ENCODE peak calls at places on chromosomes 11 and 22, in four cellular contexts. F is lung, D is psoas muscle, P is GM23248. E is an unnamed sample.

GRCh38 chr11:70323811-70324210 is 53.3 kb downstream of the PPFIA1 start:
- DNase-seq in F (no peak), D (no peak), P (peak; percentile 56), E (no peak)

GRCh38 chr11:13140028-13140870 is 131.1 kb downstream of the RASSF10 start:
- DNase-seq in D (no peak), F (peak; percentile 81), P (peak; percentile 60), E (peak; percentile 95)

GRCh38 chr11:3367221-3367620 is 11.7 kb downstream of the ZNF195 start:
- DNase-seq in P (peak; percentile 19), F (no peak), D (no peak), E (no peak)

GRCh38 chr22:19786959-19787848 is 26.6 kb downstream of the TBX1 start:
- DNase-seq in D (no peak), F (no peak), P (no peak), E (no peak)

GRCh38 chr11:46369458-46370152 is 11.9 kb upstream of the MDK start:
- DNase-seq in F (peak; percentile 52), P (peak; percentile 80), D (no peak), E (peak; percentile 79)

GRCh38 chr11:68298659-68299516 is 13.5 kb upstream of the LRP5 start:
- DNase-seq in D (no peak), F (no peak), P (no peak), E (peak; percentile 70)

GRCh38 chr11:36222755-36223635 is 66.2 kb downstream of the COMMD9 start:
- DNase-seq in F (peak; percentile 59), D (no peak), P (peak; percentile 21), E (no peak)

GRCh38 chr11:118657238-118657637 is 22.2 kb downstream of the TREH start:
- DNase-seq in D (no peak), F (no peak), P (peak; percentile 25), E (no peak)

GRCh38 chr11:125082611-125083311 is 19.7 kb downstream of the SLC37A2 start:
- DNase-seq in D (no peak), F (no peak), P (peak; percentile 94), E (peak; percentile 50)

GRCh38 chr22:40021401-40022000 is 26.7 kb downstream of the FAM83F start:
- DNase-seq in D (no peak), F (no peak), P (no peak), E (no peak)

GRCh38 chr11:16111690-16112089 is 244.7 kb downstream of the SOX6 start:
- DNase-seq in P (no peak), D (no peak), F (no peak), E (no peak)

GRCh38 chr11:107683807-107684206 is 28.0 kb downstream of the SLN start:
- DNase-seq in D (no peak), F (no peak), P (peak; percentile 32), E (no peak)

GRCh38 chr11:84645988-84646689 is 981.0 kb downstream of the DLG2 start:
- DNase-seq in P (no peak), D (no peak), F (no peak), E (no peak)

GRCh38 chr11:133386262-133386661 is 146.0 kb downstream of the OPCML start:
- DNase-seq in F (no peak), P (no peak), D (no peak), E (no peak)

GRCh38 chr22:39290724-39291161 is 28.7 kb downstream of the RPL3 start:
- DNase-seq in F (no peak), D (peak; percentile 79), P (peak; percentile 20), E (no peak)

GRCh38 chr22:31561238-31561887 is 65.0 kb downstream of the SFI1 start:
- DNase-seq in F (peak; percentile 74), P (peak; percentile 86), D (peak; percentile 54), E (peak; percentile 86)

GRCh38 chr11:32893947-32894827 is 1.6 kb downstream of the QSER1 start:
- DNase-seq in D (no peak), F (no peak), P (peak; percentile 89), E (peak; percentile 61)

GRCh38 chr11:65504671-65505433 is 6.0 kb downstream of the MALAT1 start:
- DNase-seq in F (no peak), D (no peak), P (peak; percentile 52), E (no peak)

GRCh38 chr11:37450613-37451012 is 852.6 kb upstream of the RAG2 start:
- DNase-seq in P (no peak), D (no peak), F (no peak), E (no peak)

GRCh38 chr11:22555901-22556300 is 69.7 kb downstream of the FANCF start:
- DNase-seq in D (no peak), P (peak; percentile 20), F (no peak), E (no peak)

GRCh38 chr22:22123118-22123959 is 121.2 kb upstream of the VPREB1 start:
- DNase-seq in F (no peak), D (no peak), P (no peak), E (no peak)

GRCh38 chr11:119721129-119722120 is 7.6 kb downstream of the NECTIN1 start:
- DNase-seq in P (peak; percentile 72), D (no peak), F (no peak), E (peak; percentile 66)

GRCh38 chr11:70853103-70853830 is 399.1 kb downstream of the SHANK2 start:
- DNase-seq in D (no peak), P (no peak), F (no peak), E (no peak)

GRCh38 chr11:84819561-84819960 is 807.6 kb downstream of the DLG2 start:
- DNase-seq in F (no peak), D (no peak), P (no peak), E (no peak)

GRCh38 chr11:133945087-133945974 is 11.4 kb downstream of the IGSF9B start:
- DNase-seq in P (peak; percentile 42), F (no peak), D (peak; percentile 68), E (no peak)

GRCh38 chr11:110710520-110711381 is 1.5 kb downstream of the ARHGAP20 start:
- DNase-seq in F (peak; percentile 52), P (peak; percentile 68), D (peak; percentile 53), E (no peak)

GRCh38 chr11:2304156-2305139 is 2.6 kb downstream of the TSPAN32 start:
- DNase-seq in F (no peak), D (no peak), P (no peak), E (no peak)

GRCh38 chr11:121964591-121964990 is 151.4 kb downstream of the BLID start:
- DNase-seq in D (no peak), F (no peak), P (peak; percentile 74), E (peak; percentile 14)

GRCh38 chr11:128853556-128853955 is 13.5 kb downstream of the KCNJ1 start:
- DNase-seq in F (no peak), P (no peak), D (no peak), E (no peak)

GRCh38 chr11:95917188-95918036 is 6.5 kb downstream of the MTMR2 start:
- DNase-seq in P (no peak), D (no peak), F (no peak), E (no peak)
- H3K4me3 ChIP-seq in P (no peak overlapping the region), D (no peak overlapping the region), F (no peak overlapping the region), E (no peak overlapping the region)

GRCh38 chr11:76620471-76620870 is 50.1 kb downstream of the LRRC32 start:
- DNase-seq in P (peak; percentile 94), F (no peak), D (no peak), E (no peak)

GRCh38 chr11:76622481-76623094 is 48.0 kb downstream of the LRRC32 start:
- DNase-seq in D (no peak), P (no peak), F (no peak), E (no peak)

GRCh38 chr11:76621466-76621865 is 49.1 kb downstream of the LRRC32 start:
- DNase-seq in D (no peak), P (no peak), F (no peak), E (no peak)

GRCh38 chr11:76623171-76623883 is 47.2 kb downstream of the LRRC32 start:
- DNase-seq in D (no peak), F (no peak), P (peak; percentile 86), E (no peak)

DNA sequence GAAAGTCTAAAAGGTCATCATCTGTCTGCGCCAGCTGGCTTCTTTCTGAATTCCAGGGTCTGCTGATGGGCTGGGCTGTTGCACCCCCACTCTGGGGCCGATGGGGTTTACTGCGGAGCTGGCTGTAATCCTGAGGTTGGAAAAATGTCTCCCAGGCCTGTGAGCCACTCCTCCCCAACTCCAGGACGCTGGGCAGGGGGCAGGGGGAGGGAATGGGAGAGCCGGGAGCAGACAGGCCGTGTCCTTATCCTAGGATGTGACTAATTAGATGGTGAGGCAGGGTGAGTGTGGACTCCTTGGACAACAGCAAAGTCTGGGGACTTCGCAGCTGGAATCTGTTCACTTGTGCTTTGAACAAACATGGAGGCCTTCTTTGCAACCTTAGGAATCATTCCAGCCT is 48.7 kb downstream of the LRRC32 start:
- DNase-seq in P (no peak), D (no peak), F (no peak), E (no peak)
- H3K36me3 ChIP-seq in P (no peaks in the 10 kb centered on the region), D (no peaks in the 10 kb centered on the region), F (no peaks in the 10 kb centered on the region), E (no peaks in the 10 kb centered on the region)

GRCh38 chr22:41523464-41524221 is 20.6 kb downstream of the POLR3H start:
- DNase-seq in D (peak; percentile 25), P (peak; percentile 38), F (no peak), E (no peak)
- H3K4me3 ChIP-seq in D (no peak overlapping the region), P (no peak overlapping the region), F (no peak overlapping the region), E (no peak overlapping the region)

GRCh38 chr11:656866-657265 is 19.8 kb downstream of the DRD4 start:
- DNase-seq in P (no peak), F (no peak), D (no peak), E (no peak)
- H3K36me3 ChIP-seq in P (no peaks in the 10 kb centered on the region), F (no peaks in the 10 kb centered on the region), D (peaks cover 3% of the 10 kb centered on the region), E (peaks cover 3% of the 10 kb centered on the region)

GRCh38 chr11:17719940-17720795 is 797 bp downstream of the MYOD1 start:
- DNase-seq in P (peak; percentile 23), D (no peak), F (no peak), E (no peak)
- H3K4me3 ChIP-seq in P (no peak overlapping the region), D (peak overlapping the region; percentile 75), F (no peak overlapping the region), E (no peak overlapping the region)

GRCh38 chr11:74030668-74031309 is 21.9 kb upstream of the UCP3 start:
- DNase-seq in P (no peak), F (no peak), D (no peak), E (no peak)
- H3K36me3 ChIP-seq in P (peaks cover 4% of the 10 kb centered on the region), F (peaks cover 17% of the 10 kb centered on the region), D (peaks cover 4% of the 10 kb centered on the region), E (no peaks in the 10 kb centered on the region)

GRCh38 chr11:720017-720641 is 14.1 kb downstream of the EPS8L2 start:
- DNase-seq in P (no peak), D (no peak), F (no peak), E (no peak)
- H3K4me3 ChIP-seq in P (no peak overlapping the region), D (peak overlapping the region; percentile 38), F (no peak overlapping the region), E (no peak overlapping the region)

GRCh38 chr11:85991514-85991913 is 77.4 kb downstream of the PICALM start:
- DNase-seq in D (no peak), P (no peak), F (no peak), E (no peak)

DNA sequence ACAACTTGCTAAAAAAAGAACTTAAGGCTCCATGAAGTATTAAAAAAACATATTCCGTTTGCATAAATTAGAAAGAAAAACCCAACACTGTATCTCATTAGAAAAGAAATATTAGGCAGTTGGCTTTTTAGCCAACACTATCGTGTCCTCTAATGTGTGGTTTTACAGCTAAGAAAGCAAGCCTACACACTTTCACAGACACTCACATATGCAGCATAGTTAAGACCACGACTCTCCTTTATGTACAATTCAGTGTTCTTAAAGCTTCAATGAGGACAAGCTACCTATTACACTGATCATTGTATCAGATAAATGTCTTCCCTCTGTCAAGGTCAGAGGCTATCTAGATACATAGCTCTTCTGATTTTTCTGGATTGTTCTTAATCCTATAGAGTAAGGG is 80.1 kb downstream of the PICALM start:
- DNase-seq in D (no peak), F (no peak), P (no peak), E (no peak)
- H3K36me3 ChIP-seq in D (no peaks in the 10 kb centered on the region), F (peaks cover 12% of the 10 kb centered on the region), P (peaks cover 62% of the 10 kb centered on the region), E (peaks cover 4% of the 10 kb centered on the region)

GRCh38 chr22:45082795-45083194 is 73.0 kb upstream of the PHF21B start:
- DNase-seq in P (peak; percentile 39), D (no peak), F (no peak), E (no peak)
- H3K4me3 ChIP-seq in P (no peak overlapping the region), D (no peak overlapping the region), F (no peak overlapping the region), E (no peak overlapping the region)

E was measured in Caco-2.